ENCODE peak calls at places on chromosomes 13 and 19, in six cellular contexts. Z is M059J; B is Calu3; E is H4; M is activated T-cell treated with anti-CD3 and anti-CD28 coated beads, Interleukin-2, amount 50 U/mL, for 1 hour; R is fibroblast of the aortic adventitia. D is an unnamed sample.

GRCh38 chr13:58300974-58301681 is 669.6 kb downstream of the PCDH17 start:
- DNase-seq in Z (no peak), B (no peak), E (no peak), M (no peak), R (no peak), D (no peak)

GRCh38 chr19:3986260-3987041 is 1.2 kb upstream of the EEF2 start:
- DNase-seq in Z (peak; percentile 88), B (peak; percentile 62), E (peak; percentile 53), M (peak; percentile 57), R (peak; percentile 84), D (peak; percentile 71)

GRCh38 chr19:1041835-1042685 is 2.2 kb downstream of the ABCA7 start:
- DNase-seq in Z (no peak), B (no peak), E (no peak), M (no peak), R (no peak), D (peak; percentile 71)

GRCh38 chr19:13506550-13506878 is 235 bp upstream of the CACNA1A start:
- DNase-seq in Z (no peak), B (no peak), E (no peak), M (no peak), R (peak; percentile 46), D (no peak)

GRCh38 chr19:3710265-3710812 is 2.2 kb downstream of the TJP3 start:
- DNase-seq in Z (peak; percentile 61), B (peak; percentile 94), E (peak; percentile 66), M (no peak), R (peak; percentile 31), D (peak; percentile 56)

GRCh38 chr19:19215792-19216191 is 4.0 kb downstream of the NCAN start:
- DNase-seq in Z (no peak), B (no peak), E (no peak), M (no peak), R (no peak), D (no peak)

GRCh38 chr19:45051929-45052579 is 13.2 kb downstream of the CLASRP start:
- DNase-seq in Z (no peak), B (no peak), E (no peak), M (no peak), R (no peak), D (no peak)

GRCh38 chr19:36489920-36490415 is 607 bp upstream of the ZNF566 start:
- DNase-seq in Z (peak; percentile 94), B (peak; percentile 76), E (no peak), M (no peak), R (peak; percentile 97), D (peak; percentile 93)

GRCh38 chr13:21031594-21031993 is 29.8 kb downstream of the LATS2 start:
- DNase-seq in Z (no peak), B (no peak), E (no peak), M (no peak), R (no peak), D (no peak)

GRCh38 chr19:29504454-29504853 is 21.3 kb upstream of the VSTM2B start:
- DNase-seq in Z (no peak), B (no peak), E (no peak), M (no peak), R (no peak), D (no peak)

GRCh38 chr19:46493236-46494114 is 2.2 kb downstream of the PNMA8B start:
- DNase-seq in Z (no peak), B (no peak), E (no peak), M (peak; percentile 51), R (peak; percentile 11), D (no peak)

GRCh38 chr13:110327036-110327790 is 20.1 kb downstream of the COL4A2 start:
- DNase-seq in Z (no peak), B (no peak), E (no peak), M (no peak), R (no peak), D (no peak)

GRCh38 chr13:45300190-45300985 is 40.6 kb downstream of the TPT1 start:
- DNase-seq in Z (no peak), B (no peak), E (no peak), M (no peak), R (no peak), D (no peak)

GRCh38 chr19:38263696-38264485 is 482 bp upstream of the SPINT2 start:
- DNase-seq in Z (peak; percentile 93), B (peak; percentile 100), E (no peak), M (peak; percentile 83), R (peak; percentile 46), D (peak; percentile 97)

GRCh38 chr19:38735257-38735686 is 9.0 kb downstream of the CAPN12 start:
- DNase-seq in Z (no peak), B (peak; percentile 54), E (no peak), M (peak; percentile 62), R (no peak), D (peak; percentile 39)

GRCh38 chr19:32771596-32771995 is 52.0 kb downstream of the TDRD12 start:
- DNase-seq in Z (no peak), B (no peak), E (no peak), M (no peak), R (no peak), D (no peak)

GRCh38 chr19:30696514-30696913 is 324.3 kb downstream of the ZNF536 start:
- DNase-seq in Z (peak; percentile 17), B (no peak), E (peak; percentile 78), M (no peak), R (peak; percentile 17), D (peak; percentile 20)

GRCh38 chr19:13037161-13037560 is 41.9 kb downstream of the NFIX start:
- DNase-seq in Z (peak; percentile 97), B (no peak), E (peak; percentile 85), M (no peak), R (peak; percentile 85), D (peak; percentile 65)

GRCh38 chr19:40623403-40624239 is 22.5 kb downstream of the LTBP4 start:
- DNase-seq in Z (no peak), B (no peak), E (no peak), M (no peak), R (peak; percentile 88), D (peak; percentile 80)

GRCh38 chr13:106588367-106588766 is 20.4 kb upstream of the ARGLU1 start:
- DNase-seq in Z (no peak), B (no peak), E (no peak), M (no peak), R (no peak), D (no peak)

GRCh38 chr13:79229761-79230160 is 176.3 kb downstream of the RBM26 start:
- DNase-seq in Z (no peak), B (no peak), E (no peak), M (no peak), R (no peak), D (no peak)

GRCh38 chr19:20243629-20244028 is 76.6 kb downstream of the ZNF486 start:
- DNase-seq in Z (no peak), B (no peak), E (no peak), M (no peak), R (no peak), D (no peak)

GRCh38 chr19:12665281-12665573 is 1.3 kb downstream of the MAN2B1 start:
- DNase-seq in Z (no peak), B (no peak), E (no peak), M (peak; percentile 51), R (no peak), D (peak; percentile 26)

GRCh38 chr19:15812059-15812722 is 3.3 kb downstream of the OR10H1 start:
- DNase-seq in Z (peak; percentile 70), B (no peak), E (no peak), M (peak; percentile 29), R (no peak), D (peak; percentile 35)

GRCh38 chr13:40345654-40346372 is 320.6 kb downstream of the FOXO1 start:
- DNase-seq in Z (no peak), B (no peak), E (no peak), M (no peak), R (no peak), D (no peak)

GRCh38 chr13:73090116-73090811 is 31.5 kb downstream of the KLF5 start:
- DNase-seq in Z (peak; percentile 91), B (peak; percentile 58), E (peak; percentile 86), M (no peak), R (peak; percentile 69), D (peak; percentile 79)

GRCh38 chr19:29672319-29672932 is 7.2 kb downstream of the PLEKHF1 start:
- DNase-seq in Z (no peak), B (no peak), E (no peak), M (peak; percentile 37), R (no peak), D (no peak)

GRCh38 chr19:5259750-5260149 is 80.9 kb downstream of the PTPRS start:
- DNase-seq in Z (no peak), B (no peak), E (no peak), M (no peak), R (no peak), D (no peak)

GRCh38 chr19:45884682-45885555 is 1.0 kb downstream of the IRF2BP1 start:
- DNase-seq in Z (no peak), B (no peak), E (no peak), M (no peak), R (no peak), D (peak; percentile 43)

GRCh38 chr13:51125495-51126226 is 14.6 kb upstream of the C13orf42 start:
- DNase-seq in Z (peak; percentile 47), B (peak; percentile 46), E (peak; percentile 45), M (peak; percentile 36), R (peak; percentile 62), D (peak; percentile 81)

GRCh38 chr13:38519229-38519910 is 167.5 kb upstream of the FREM2 start:
- DNase-seq in Z (no peak), B (no peak), E (no peak), M (no peak), R (no peak), D (no peak)